ENCODE peak calls at places on chromosomes 12 and 14, in eight cellular contexts. V is lung, F is WERI-Rb-1, A is fibroblast of lung, G is spleen, L is aorta, X is psoas muscle, H is bronchial epithelial cell. M is an unnamed sample. For H3K36me3, the result is how much of the 10 kb centered on the place peaks cover.

GRCh38 chr14:100818221-100818699 is 7.7 kb upstream of the MEG3 start:
- DNase-seq in V (no peak), F (no peak), A (no peak), G (peak), L (peak), X (peak), H (no peak), M (no peak)

GRCh38 chr14:77730976-77731497 is 23.1 kb downstream of the SLIRP start:
- DNase-seq in V (no peak), F (no peak), A (no peak), G (no peak), L (no peak), X (no peak), H (no peak), M (no peak)

GRCh38 chr14:61540931-61541330 is 154.4 kb upstream of the HIF1A start:
- DNase-seq in V (no peak), F (no peak), A (no peak), G (no peak), L (no peak), X (no peak), H (no peak), M (no peak)

GRCh38 chr12:94761559-94761958 is 111.2 kb upstream of the TMCC3 start:
- DNase-seq in V (no peak), F (no peak), A (peak), G (no peak), L (no peak), X (no peak), H (peak), M (no peak)

GRCh38 chr12:26158078-26158764 is 33.4 kb upstream of the BHLHE41 start:
- DNase-seq in V (no peak), F (no peak), A (no peak), G (no peak), L (no peak), X (no peak), H (peak), M (peak)

GRCh38 chr14:77272261-77272660 is 1.3 kb upstream of the NGB start:
- DNase-seq in V (no peak), F (no peak), A (no peak), G (peak), L (peak), X (no peak), H (no peak), M (no peak)

GRCh38 chr14:81694419-81694818 is 160.8 kb upstream of the SEL1L start:
- DNase-seq in V (no peak), F (no peak), A (no peak), G (no peak), L (no peak), X (no peak), H (no peak), M (no peak)

GRCh38 chr12:101855364-101855884 is 22.0 kb upstream of the DRAM1 start:
- DNase-seq in V (no peak), F (no peak), A (peak), G (no peak), L (no peak), X (no peak), H (peak), M (no peak)

GRCh38 chr12:52056801-52057613 is 5.8 kb downstream of the NR4A1 start:
- DNase-seq in V (no peak), F (no peak), A (no peak), G (no peak), L (peak), X (no peak), H (no peak), M (no peak)

GRCh38 chr12:62631531-62632520 is 165.2 kb downstream of the MON2 start:
- DNase-seq in V (peak), F (peak), A (peak), G (peak), L (peak), X (peak), H (peak), M (peak)

GRCh38 chr14:31300296-31300695 is 92.7 kb upstream of the HECTD1 start:
- DNase-seq in V (no peak), F (no peak), A (no peak), G (no peak), L (no peak), X (no peak), H (no peak), M (no peak)

GRCh38 chr14:21070610-21071224 is 613 bp downstream of the ARHGEF40 start:
- DNase-seq in V (no peak), F (peak), A (peak), G (peak), L (peak), X (peak), H (no peak), M (peak)

GRCh38 chr12:100268835-100269564 is 2.0 kb downstream of the SCYL2 start:
- DNase-seq in V (no peak), F (no peak), A (peak), G (no peak), L (no peak), X (no peak), H (peak), M (no peak)

GRCh38 chr12:63894132-63894531 is 49.6 kb downstream of the SRGAP1 start:
- DNase-seq in V (no peak), F (no peak), A (no peak), G (no peak), L (no peak), X (no peak), H (no peak), M (no peak)

GRCh38 chr12:130476451-130476850 is 138.8 kb downstream of the PIWIL1 start:
- DNase-seq in V (no peak), F (no peak), A (no peak), G (no peak), L (no peak), X (peak), H (no peak), M (no peak)

GRCh38 chr12:22459872-22460490 is 84.4 kb downstream of the C2CD5 start:
- DNase-seq in V (no peak), F (peak), A (peak), G (no peak), L (no peak), X (no peak), H (peak), M (no peak)

GRCh38 chr12:119678459-119678858 is 10.5 kb downstream of the PRKAB1 start:
- DNase-seq in V (no peak), F (no peak), A (peak), G (no peak), L (no peak), X (no peak), H (no peak), M (no peak)

GRCh38 chr12:28026701-28027100 is 54.2 kb upstream of the PTHLH start:
- DNase-seq in V (no peak), F (no peak), A (peak), G (no peak), L (no peak), X (no peak), H (peak), M (peak)

GRCh38 chr12:69410571-69410970 is 51.0 kb downstream of the YEATS4 start:
- DNase-seq in V (no peak), F (no peak), A (no peak), G (no peak), L (no peak), X (no peak), H (no peak), M (no peak)

GRCh38 chr12:97005612-97006011 is 98.6 kb downstream of the NEDD1 start:
- DNase-seq in V (no peak), F (no peak), A (no peak), G (no peak), L (no peak), X (no peak), H (no peak), M (no peak)

GRCh38 chr12:98852181-98852580 is 207.1 kb downstream of the APAF1 start:
- DNase-seq in V (no peak), F (no peak), A (no peak), G (no peak), L (no peak), X (no peak), H (no peak), M (no peak)

GRCh38 chr14:23034498-23035302 is at the start of gene PSMB5:
- DNase-seq in V (peak), F (peak), A (peak), G (peak), L (peak), X (peak), H (peak), M (peak)

GRCh38 chr14:74980746-74981661 is 21.7 kb upstream of the EIF2B2 start:
- DNase-seq in V (no peak), F (peak), A (peak), G (no peak), L (peak), X (peak), H (no peak), M (no peak)

GRCh38 chr12:12718382-12718761 is 1.2 kb downstream of the CDKN1B start:
- DNase-seq in V (peak), F (no peak), A (peak), G (no peak), L (no peak), X (no peak), H (peak), M (no peak)

GRCh38 chr14:71753976-71754375 is 178.3 kb upstream of the RGS6 start:
- DNase-seq in V (no peak), F (no peak), A (no peak), G (no peak), L (no peak), X (no peak), H (no peak), M (no peak)

GRCh38 chr14:90839024-90839888 is 23.0 kb upstream of the TTC7B start:
- DNase-seq in V (no peak), F (no peak), A (peak), G (no peak), L (no peak), X (peak), H (no peak), M (no peak)

GRCh38 chr12:92146497-92146828 is 817 bp upstream of the BTG1 start:
- DNase-seq in V (no peak), F (no peak), A (peak), G (no peak), L (no peak), X (no peak), H (no peak), M (no peak)

GRCh38 chr12:101655400-101655799 is 42.0 kb upstream of the CHPT1 start:
- DNase-seq in V (no peak), F (no peak), A (no peak), G (no peak), L (no peak), X (no peak), H (no peak), M (no peak)

GRCh38 chr14:24378981-24379906 is 11.3 kb downstream of the NFATC4 start:
- DNase-seq in V (no peak), F (no peak), A (no peak), G (no peak), L (no peak), X (no peak), H (peak), M (no peak)

GRCh38 chr12:115229517-115229916 is 545.5 kb upstream of the TBX3 start:
- DNase-seq in V (no peak), F (no peak), A (no peak), G (no peak), L (no peak), X (no peak), H (no peak), M (no peak)

GRCh38 chr14:33794791-33795300 is 156.0 kb downstream of the EGLN3 start:
- DNase-seq in V (no peak), F (no peak), A (peak), G (no peak), L (no peak), X (no peak), H (peak), M (no peak)

DNA sequence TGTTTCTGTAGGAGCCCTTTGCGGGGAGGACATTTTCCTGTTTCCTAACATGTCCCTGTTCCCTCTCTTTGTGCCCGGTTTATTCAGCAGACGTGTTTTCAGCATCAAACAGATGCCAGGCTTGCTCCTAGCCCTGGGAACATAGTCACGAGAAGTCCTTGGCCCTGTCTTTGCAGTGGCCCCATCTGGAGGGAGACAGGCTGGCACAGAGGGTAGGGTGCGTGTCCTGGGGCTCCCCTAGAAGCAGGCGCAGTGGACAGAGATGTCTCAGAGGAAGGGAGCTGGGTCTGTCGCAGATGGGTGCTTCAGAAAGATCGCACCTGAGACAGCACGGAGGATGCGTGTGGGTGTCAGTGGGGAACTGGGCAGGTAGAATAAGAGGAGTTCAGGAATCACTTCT is 75.0 kb upstream of the DYNC1H1 start:
- DNase-seq in V (no peak), F (no peak), A (no peak), G (peak), L (no peak), X (no peak), H (no peak), M (no peak)
- H3K36me3 ChIP-seq in V (under half), F (under half), A (under half), G (half or more), L (under half), X (half or more), H (under half), M (half or more)

DNA sequence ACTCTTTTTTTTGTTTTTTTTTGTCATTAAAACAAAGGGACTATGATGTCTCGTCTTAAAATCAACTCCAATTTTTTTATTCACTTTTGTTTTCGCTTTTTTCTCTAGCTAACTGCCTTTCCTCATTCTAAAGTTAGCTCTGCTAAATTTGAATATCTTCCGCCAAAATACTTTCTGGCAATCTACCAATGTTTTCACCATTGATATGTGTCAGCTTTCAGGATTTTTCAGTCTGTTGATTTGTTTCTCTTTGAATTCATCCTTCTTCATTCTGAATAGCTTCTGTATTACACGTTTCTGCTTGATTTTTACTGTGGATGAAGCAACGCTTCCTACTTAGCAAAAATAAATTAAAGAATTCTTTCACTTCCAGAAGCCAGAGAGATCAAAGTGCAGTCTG is 38.7 kb upstream of the NOVA1 start:
- DNase-seq in V (no peak), F (no peak), A (peak), G (no peak), L (no peak), X (no peak), H (no peak), M (no peak)
- H3K4me3 ChIP-seq in V (no peak), F (no peak), A (no peak), G (no peak), L (no peak), X (no peak), H (no peak), M (no peak)

DNA sequence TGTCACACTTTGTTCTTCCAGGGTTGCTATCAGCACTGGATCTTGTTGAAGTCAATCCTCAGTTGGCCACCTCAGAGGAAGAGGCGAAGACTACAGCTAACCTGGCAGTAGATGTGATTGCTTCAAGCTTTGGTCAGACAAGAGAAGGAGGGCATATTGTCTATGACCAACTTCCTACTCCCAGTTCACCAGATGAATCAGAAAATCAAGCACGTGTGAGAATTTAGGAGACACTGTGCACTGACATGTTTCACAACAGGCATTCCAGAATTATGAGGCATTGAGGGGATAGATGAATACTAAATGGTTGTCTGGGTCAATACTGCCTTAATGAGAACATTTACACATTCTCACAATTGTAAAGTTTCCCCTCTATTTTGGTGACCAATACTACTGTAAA is 23.7 kb downstream of the VTI1B start:
- DNase-seq in V (no peak), F (no peak), A (peak), G (no peak), L (no peak), X (no peak), H (peak), M (no peak)
- H3K36me3 ChIP-seq in V (under half), F (half or more), A (under half), G (half or more), L (under half), X (half or more), H (under half), M (under half)

DNA sequence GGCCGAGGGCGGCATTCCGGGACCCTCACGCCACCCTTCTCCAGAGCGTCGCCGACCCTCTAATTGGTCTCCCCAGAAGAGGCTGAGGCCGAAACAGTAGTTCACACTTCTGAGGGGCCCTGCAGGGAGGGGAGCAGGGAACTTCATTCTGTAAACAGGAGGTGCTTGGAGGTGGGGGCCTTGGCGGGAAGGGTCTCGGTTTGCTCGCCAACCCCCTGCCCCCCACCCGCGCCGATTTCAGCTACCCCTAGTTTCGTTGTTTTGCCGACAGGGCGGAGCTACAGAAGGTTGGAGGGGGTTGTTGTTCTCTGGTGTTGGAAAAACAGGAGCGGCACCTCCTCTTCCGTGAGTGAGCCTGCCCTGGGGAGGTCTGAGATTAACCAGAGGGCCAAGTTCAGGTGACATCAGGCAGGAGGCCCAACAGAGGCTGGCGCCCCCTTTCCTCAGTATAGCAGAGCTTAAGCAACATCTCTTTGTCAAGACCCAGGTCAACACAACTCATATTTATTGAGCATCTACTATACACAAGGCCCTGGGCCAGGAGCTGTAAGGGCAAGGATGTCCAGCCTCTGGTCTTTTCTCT is 682 bp downstream of the ERBB3 start:
- DNase-seq in V (peak), F (no peak), A (no peak), G (no peak), L (no peak), X (peak), H (peak), M (no peak)
- H3K4me3 ChIP-seq in V (peak), F (no peak), A (peak), G (peak), L (no peak), X (peak), H (peak), M (no peak)

GRCh38 chr12:123749355-123749754 is 12.7 kb upstream of the DNAH10 start:
- DNase-seq in V (no peak), F (no peak), A (no peak), G (no peak), L (no peak), X (no peak), H (no peak), M (no peak)

GRCh38 chr12:123750159-123750656 is 11.9 kb upstream of the DNAH10 start:
- DNase-seq in V (no peak), F (no peak), A (no peak), G (no peak), L (no peak), X (no peak), H (no peak), M (no peak)

GRCh38 chr12:123747309-123747708 is 14.8 kb upstream of the DNAH10 start:
- DNase-seq in V (no peak), F (no peak), A (no peak), G (no peak), L (no peak), X (no peak), H (peak), M (no peak)

GRCh38 chr12:123748171-123748570 is 13.9 kb upstream of the DNAH10 start:
- DNase-seq in V (no peak), F (no peak), A (no peak), G (no peak), L (no peak), X (no peak), H (no peak), M (no peak)

DNA sequence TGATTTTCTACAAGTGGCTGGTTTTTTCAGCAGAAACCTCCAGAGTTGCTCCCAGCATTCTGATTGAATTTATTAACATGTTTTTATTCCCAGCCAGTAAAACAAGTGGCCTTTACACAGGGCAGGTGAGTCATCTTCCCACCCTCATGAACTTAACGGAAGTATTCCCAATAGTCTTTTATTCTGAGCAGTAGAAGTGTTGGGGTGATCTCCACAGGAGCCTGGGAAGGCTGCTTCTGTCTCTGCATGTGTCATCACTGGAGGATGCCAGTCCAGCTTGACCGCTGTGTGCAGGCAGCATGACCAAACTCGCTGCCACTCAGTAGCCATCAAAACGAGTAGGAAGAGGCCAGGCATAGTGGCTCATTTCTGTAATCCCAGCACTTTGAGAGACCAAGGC is 13.4 kb upstream of the DNAH10 start:
- DNase-seq in V (no peak), F (no peak), A (peak), G (no peak), L (no peak), X (no peak), H (peak), M (no peak)
- H3K36me3 ChIP-seq in V (under half), F (half or more), A (under half), G (half or more), L (under half), X (half or more), H (under half), M (under half)